ENCODE peak calls at places on chromosomes 4 and X, in five cellular contexts. B, F, R, K and D are unnamed samples.

GRCh38 chr4:36712013-36712412 is 430.6 kb downstream of the DTHD1 start:
- DNase-seq in R (no peak), B (no peak), F (peak), K (no peak), D (no peak)

GRCh38 chrX:9646471-9647038 is 119.1 kb downstream of the GPR143 start:
- DNase-seq in K (no peak), F (peak), B (no peak), R (no peak), D (no peak)

GRCh38 chr4:92234393-92235176 is 69.2 kb upstream of the GRID2 start:
- DNase-seq in K (no peak), F (peak), B (no peak), R (no peak), D (no peak)

GRCh38 chr4:54872246-54872645 is 214.5 kb downstream of the KIT start:
- DNase-seq in R (no peak), K (no peak), F (peak), B (no peak), D (no peak)

GRCh38 chr4:139643042-139643895 is 22.4 kb upstream of the MGST2 start:
- DNase-seq in K (peak), B (no peak), R (peak), F (no peak), D (no peak)

GRCh38 chr4:170005472-170005871 is 20.7 kb downstream of the MFAP3L start:
- DNase-seq in F (no peak), B (no peak), K (no peak), R (no peak), D (no peak)

GRCh38 chrX:44010626-44011025 is 37.4 kb upstream of the NDP start:
- DNase-seq in F (no peak), K (no peak), R (no peak), B (no peak), D (no peak)

GRCh38 chr4:181976743-181977142 is 266.5 kb upstream of the TENM3 start:
- DNase-seq in R (no peak), K (no peak), F (no peak), B (no peak), D (no peak)

GRCh38 chr4:186015212-186015817 is 53.6 kb upstream of the TLR3 start:
- DNase-seq in F (no peak), R (no peak), B (no peak), K (no peak), D (no peak)

GRCh38 chrX:20026278-20026677 is 35.4 kb upstream of the BCLAF3 start:
- DNase-seq in K (no peak), F (peak), B (no peak), R (no peak), D (no peak)

GRCh38 chr4:47235721-47236120 is 204.4 kb downstream of the GABRB1 start:
- DNase-seq in R (no peak), K (no peak), B (no peak), F (peak), D (no peak)

GRCh38 chr4:118282692-118283091 is 70.1 kb downstream of the PRSS12 start:
- DNase-seq in R (peak), B (no peak), F (peak), K (no peak), D (no peak)

GRCh38 chrX:1491851-1492349 is 39.2 kb upstream of the ASMTL start:
- DNase-seq in R (peak), F (peak), K (no peak), B (peak), D (peak)

GRCh38 chr4:17535906-17536305 is 20.9 kb downstream of the CLRN2 start:
- DNase-seq in R (no peak), K (no peak), B (peak), F (no peak), D (no peak)

GRCh38 chr4:89800012-89800516 is 36.9 kb downstream of the SNCA start:
- DNase-seq in F (peak), R (no peak), K (no peak), B (no peak), D (no peak)

DNA sequence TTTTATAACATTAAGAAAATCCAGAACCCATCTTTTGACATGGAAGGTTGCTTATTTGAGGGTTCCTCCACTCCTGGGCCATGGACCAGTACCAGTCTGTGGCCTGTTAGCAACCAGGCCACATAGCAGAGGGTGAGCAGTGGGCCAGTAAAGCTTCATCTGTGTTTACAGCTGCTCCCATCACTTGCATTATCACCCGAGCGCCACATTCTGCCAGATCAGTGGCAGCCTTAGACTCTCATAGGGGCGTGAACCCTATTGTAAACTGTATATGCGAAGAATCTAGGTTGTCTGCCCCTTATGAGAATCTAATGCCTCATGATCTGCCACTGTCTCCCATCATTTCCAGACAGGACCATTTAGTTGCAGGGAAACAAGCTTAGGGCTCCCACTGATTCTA is 58.6 kb downstream of the NDST4 start:
- DNase-seq in R (no peak), F (no peak), K (no peak), B (no peak), D (no peak)
- TF ChIP-seq CTCF in R (no peak), F (no peak), K (no peak), B (no peak), D (no peak)

GRCh38 chr4:20297246-20297645 is 45.5 kb downstream of the SLIT2 start:
- DNase-seq in F (peak), K (no peak), B (no peak), R (no peak), D (no peak)

GRCh38 chr4:20301161-20301560 is 49.5 kb downstream of the SLIT2 start:
- DNase-seq in R (no peak), B (no peak), K (no peak), F (peak), D (no peak)

GRCh38 chr4:20297800-20298199 is 46.1 kb downstream of the SLIT2 start:
- DNase-seq in B (no peak), F (no peak), R (no peak), K (no peak), D (no peak)

GRCh38 chr4:20298986-20299385 is 47.3 kb downstream of the SLIT2 start:
- DNase-seq in R (no peak), K (no peak), B (no peak), F (peak), D (no peak)

DNA sequence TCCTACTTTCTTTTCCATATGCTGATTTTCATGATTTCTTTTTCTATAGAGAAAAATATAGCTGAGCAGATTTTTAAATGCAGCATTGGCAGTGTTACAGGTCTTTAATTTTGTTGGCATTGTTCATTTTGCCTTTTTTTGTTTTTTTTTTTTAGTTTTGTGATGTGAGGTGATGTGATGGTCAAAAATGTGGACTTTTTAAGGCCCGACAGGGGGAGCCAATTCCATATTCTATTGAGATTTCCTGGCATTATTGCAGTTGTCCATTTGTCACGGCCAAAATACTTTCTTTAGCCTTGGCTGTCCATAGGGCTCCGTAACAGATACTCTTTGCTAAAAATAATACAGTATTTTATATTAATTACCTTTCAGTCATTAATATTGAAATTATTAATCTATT is 47.8 kb downstream of the SLIT2 start:
- DNase-seq in F (peak), K (no peak), R (no peak), B (no peak), D (no peak)
- TF ChIP-seq CTCF in F (peak), K (no peak), R (peak), B (no peak), D (no peak)

GRCh38 chrX:39477438-39478120 is 620.2 kb downstream of the BCOR start:
- DNase-seq in K (no peak), B (peak), R (peak), F (peak), D (no peak)
- TF ChIP-seq CTCF in K (no peak), B (peak), R (peak), F (peak), D (peak)

GRCh38 chr4:122755675-122756074 is 23.2 kb downstream of the BBS12 start:
- DNase-seq in F (no peak), K (no peak), B (no peak), R (no peak), D (no peak)

GRCh38 chr4:122758033-122758432 is 25.5 kb downstream of the BBS12 start:
- DNase-seq in R (no peak), K (no peak), F (peak), B (no peak), D (peak)

GRCh38 chr4:122762966-122763716 is 30.6 kb downstream of the BBS12 start:
- DNase-seq in F (no peak), R (no peak), B (no peak), K (no peak), D (no peak)

GRCh38 chr4:122762520-122762919 is 30.0 kb downstream of the BBS12 start:
- DNase-seq in F (no peak), K (no peak), R (no peak), B (peak), D (no peak)

DNA sequence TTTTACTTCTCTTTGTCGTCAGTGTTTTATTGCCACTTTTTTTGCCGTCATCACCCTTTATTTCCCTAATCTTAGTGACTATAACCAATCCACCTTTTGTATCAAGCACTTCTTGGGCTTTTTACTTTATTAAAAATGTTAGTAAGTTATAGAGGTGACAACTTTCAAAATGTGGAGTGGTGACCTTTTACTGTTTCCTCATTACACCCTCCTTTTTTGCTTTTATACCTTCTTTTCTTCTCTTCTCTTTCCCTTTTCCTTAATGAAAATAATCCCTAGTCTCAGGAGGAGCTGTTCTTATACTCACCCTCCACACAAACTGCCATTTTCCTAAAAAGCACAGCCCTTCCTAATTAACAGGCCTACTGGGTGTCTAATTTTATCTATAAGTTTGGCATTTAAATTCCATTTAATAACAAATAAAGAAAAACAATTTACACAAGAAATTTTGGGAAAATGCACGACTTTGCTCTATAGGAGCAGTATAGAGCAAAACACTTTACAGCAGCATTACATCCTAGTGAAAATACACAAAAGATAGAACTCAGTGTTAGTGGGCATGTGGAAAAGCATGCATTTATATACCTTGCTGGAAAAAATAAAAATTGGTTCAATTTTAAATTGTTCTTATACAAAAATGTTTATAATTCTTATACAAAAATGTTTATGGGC is 27.3 kb downstream of the BBS12 start:
- DNase-seq in K (no peak), R (no peak), B (no peak), F (peak), D (no peak)
- TF ChIP-seq CTCF in K (no peak), R (peak), B (no peak), F (peak), D (no peak)

GRCh38 chrX:109818921-109819320 is 85.9 kb upstream of the ACSL4 start:
- DNase-seq in R (no peak), B (no peak), F (no peak), K (no peak), D (no peak)
- TF ChIP-seq CTCF in R (no peak), B (no peak), F (no peak), K (no peak), D (no peak)

GRCh38 chr4:15043226-15043625 is 40.9 kb downstream of the CPEB2 start:
- DNase-seq in K (no peak), F (peak), B (no peak), R (no peak), D (no peak)
- TF ChIP-seq CTCF in K (no peak), F (peak), B (no peak), R (peak), D (no peak)

DNA sequence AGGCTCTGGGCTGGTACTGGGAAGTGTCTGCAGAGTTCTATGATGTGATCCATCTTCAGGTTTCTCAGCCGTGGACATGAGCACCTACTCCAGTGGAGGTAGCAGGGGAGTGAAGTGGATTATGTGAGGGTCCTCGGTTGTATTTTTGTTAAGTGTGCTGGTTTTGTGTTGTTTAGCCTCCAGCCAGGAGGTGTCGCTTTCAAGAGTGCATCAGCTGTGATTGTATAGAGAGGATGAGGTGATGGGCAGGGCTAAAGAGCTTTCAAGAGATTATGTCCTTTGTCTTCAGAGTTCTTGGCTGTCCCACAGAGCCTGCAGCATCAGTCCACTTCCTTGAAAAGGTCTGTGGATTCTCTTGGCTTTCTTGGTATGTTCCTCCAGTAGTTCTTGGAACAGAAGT is 256.6 kb downstream of the STK32B start:
- DNase-seq in R (no peak), K (no peak), F (no peak), B (no peak), D (no peak)
- TF ChIP-seq CTCF in R (no peak), K (no peak), F (no peak), B (no peak), D (no peak)

GRCh38 chr4:39337841-39338240 is 28.3 kb downstream of the RFC1 start:
- DNase-seq in K (no peak), B (no peak), F (no peak), R (no peak), D (no peak)

GRCh38 chr4:39335566-39335965 is 30.6 kb downstream of the RFC1 start:
- DNase-seq in K (no peak), B (no peak), F (no peak), R (no peak), D (no peak)

GRCh38 chr4:39342731-39343130 is 23.4 kb downstream of the RFC1 start:
- DNase-seq in F (no peak), K (no peak), B (no peak), R (no peak), D (no peak)

GRCh38 chr4:39341075-39341725 is 25.0 kb downstream of the RFC1 start:
- DNase-seq in K (no peak), R (no peak), F (no peak), B (no peak), D (no peak)

GRCh38 chr4:39339968-39340367 is 26.2 kb downstream of the RFC1 start:
- DNase-seq in F (no peak), B (no peak), K (no peak), R (no peak), D (no peak)
- TF ChIP-seq CTCF in F (no peak), B (no peak), K (no peak), R (no peak), D (no peak)

GRCh38 chrX:126770179-126770578 is 49.4 kb upstream of the PRR32 start:
- DNase-seq in B (no peak), R (peak), F (no peak), K (no peak), D (peak)
- TF ChIP-seq CTCF in B (no peak), R (peak), F (no peak), K (peak), D (peak)